ENCODE peak calls at places on chromosomes 2 and 18, in ten cellular contexts. J, L, Y, T, D, U, R, H, V and X are unnamed samples.

GRCh38 chr2:236572482-236572881 is 2.9 kb downstream of the ACKR3 start:
- DNase-seq in J (no peak), L (no peak), Y (no peak), T (no peak), D (no peak), U (peak; percentile 88), R (no peak), H (no peak), V (no peak), X (no peak)

GRCh38 chr2:237629188-237629534 is 1.8 kb downstream of the LRRFIP1 start:
- DNase-seq in J (no peak), L (no peak), Y (no peak), T (no peak), D (no peak), U (no peak), R (no peak), H (no peak), V (no peak), X (no peak)

GRCh38 chr2:122929347-122929746 is 1095.7 kb upstream of the CNTNAP5 start:
- DNase-seq in J (no peak), L (no peak), Y (no peak), T (no peak), D (no peak), U (no peak), R (no peak), H (no peak), V (no peak), X (no peak)

GRCh38 chr2:188441288-188441947 is 149.7 kb downstream of the GULP1 start:
- DNase-seq in J (no peak), L (no peak), Y (no peak), T (no peak), D (no peak), U (no peak), R (no peak), H (no peak), V (no peak), X (no peak)

GRCh38 chr18:77114564-77115391 is 17.8 kb downstream of the MBP start:
- DNase-seq in J (peak; percentile 93), L (peak; percentile 89), Y (peak; percentile 89), T (no peak), D (no peak), U (no peak), R (no peak), H (no peak), V (no peak), X (peak; percentile 71)

GRCh38 chr18:79566841-79567370 is 112.7 kb upstream of the CTDP1 start:
- DNase-seq in J (no peak), L (no peak), Y (peak; percentile 6), T (no peak), D (no peak), U (peak; percentile 66), R (no peak), H (no peak), V (no peak), X (no peak)

GRCh38 chr18:72634500-72634899 is 90.4 kb upstream of the CBLN2 start:
- DNase-seq in J (no peak), L (no peak), Y (no peak), T (no peak), D (no peak), U (no peak), R (no peak), H (no peak), V (no peak), X (no peak)

GRCh38 chr2:99984781-99985525 is 157.4 kb downstream of the AFF3 start:
- DNase-seq in J (no peak), L (peak; percentile 47), Y (no peak), T (no peak), D (no peak), U (peak; percentile 41), R (no peak), H (no peak), V (no peak), X (no peak)

GRCh38 chr2:58479557-58480120 is 238.5 kb upstream of the FANCL start:
- DNase-seq in J (no peak), L (no peak), Y (no peak), T (no peak), D (no peak), U (peak; percentile 5), R (no peak), H (no peak), V (no peak), X (no peak)

GRCh38 chr2:41933585-41934322 is 114.1 kb upstream of the PKDCC start:
- DNase-seq in J (peak; percentile 97), L (peak; percentile 16), Y (no peak), T (no peak), D (no peak), U (no peak), R (peak; percentile 95), H (no peak), V (peak; percentile 23), X (no peak)

GRCh38 chr2:85769236-85769986 is 15.6 kb downstream of the ATOH8 start:
- DNase-seq in J (no peak), L (no peak), Y (peak; percentile 36), T (no peak), D (no peak), U (peak; percentile 59), R (no peak), H (no peak), V (no peak), X (no peak)

GRCh38 chr18:65791753-65792152 is 40.9 kb downstream of the CDH7 start:
- DNase-seq in J (no peak), L (no peak), Y (no peak), T (no peak), D (no peak), U (no peak), R (no peak), H (no peak), V (no peak), X (no peak)

GRCh38 chr18:65786400-65786948 is 35.7 kb downstream of the CDH7 start:
- DNase-seq in J (no peak), L (no peak), Y (no peak), T (no peak), D (no peak), U (no peak), R (no peak), H (no peak), V (no peak), X (no peak)

GRCh38 chr18:65788373-65788772 is 37.6 kb downstream of the CDH7 start:
- DNase-seq in J (no peak), L (no peak), Y (no peak), T (no peak), D (no peak), U (peak; percentile 13), R (no peak), H (no peak), V (no peak), X (no peak)
- TF ChIP-seq CTCF in J (no peak), L (peak; percentile 24), Y (no peak), T (no peak), D (no peak), U (peak; percentile 26), R (no peak), H (peak; percentile 8), V (no peak), X (no peak)

GRCh38 chr18:64100136-64100922 is 48.6 kb downstream of the LINC00305 start:
- DNase-seq in J (no peak), L (no peak), Y (no peak), T (no peak), D (no peak), U (peak; percentile 9), R (no peak), H (no peak), V (peak; percentile 58), X (no peak)
- TF ChIP-seq CTCF in J (no peak), L (no peak), Y (no peak), T (no peak), D (no peak), U (no peak), R (no peak), H (no peak), V (no peak), X (no peak)

DNA sequence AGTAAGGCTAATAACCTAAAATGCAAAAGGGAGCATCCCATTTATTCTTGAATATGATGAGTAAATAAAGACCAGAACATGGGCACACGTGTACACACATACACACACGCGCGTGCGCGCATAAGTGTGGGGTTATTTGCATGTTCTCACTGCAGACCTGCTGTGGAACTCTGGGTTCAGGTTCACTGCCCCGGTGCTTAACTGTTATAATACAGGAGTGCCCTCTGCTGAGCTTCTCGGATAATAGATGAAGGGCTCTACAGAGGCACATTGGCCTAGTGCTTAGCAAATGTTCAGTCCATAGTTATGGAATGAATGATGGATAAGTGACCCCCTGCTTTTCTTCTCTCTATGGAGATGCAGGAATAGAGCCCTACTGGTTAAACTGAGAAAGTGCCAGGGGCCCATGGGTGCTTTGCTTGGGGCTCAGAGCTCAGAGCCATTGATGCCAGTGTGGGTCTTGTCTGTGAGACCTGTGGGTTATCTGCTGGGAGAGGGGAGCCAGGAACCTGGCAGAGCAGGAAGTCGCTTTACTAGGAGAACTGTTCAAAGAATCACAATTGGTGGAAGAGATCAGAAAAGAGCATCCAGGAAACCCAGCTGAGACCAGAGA is 3.6 kb upstream of the ARL4C start:
- DNase-seq in J (peak; percentile 76), L (no peak), Y (no peak), T (peak; percentile 62), D (no peak), U (peak; percentile 53), R (peak; percentile 57), H (peak; percentile 21), V (peak; percentile 88), X (peak; percentile 47)
- TF ChIP-seq CTCF in J (peak; percentile 67), L (peak; percentile 49), Y (no peak), T (peak; percentile 55), D (no peak), U (peak; percentile 57), R (peak; percentile 70), H (peak; percentile 56), V (peak; percentile 63), X (peak; percentile 71)

GRCh38 chr2:19784456-19784855 is 117.3 kb downstream of the TTC32 start:
- DNase-seq in J (no peak), L (no peak), Y (no peak), T (no peak), D (no peak), U (no peak), R (no peak), H (no peak), V (no peak), X (no peak)

GRCh38 chr2:19787134-19787533 is 114.6 kb downstream of the TTC32 start:
- DNase-seq in J (no peak), L (no peak), Y (no peak), T (no peak), D (no peak), U (no peak), R (peak; percentile 5), H (no peak), V (no peak), X (no peak)

GRCh38 chr2:19785432-19785831 is 116.4 kb downstream of the TTC32 start:
- DNase-seq in J (peak; percentile 76), L (no peak), Y (no peak), T (no peak), D (no peak), U (no peak), R (peak; percentile 91), H (no peak), V (no peak), X (no peak)

GRCh38 chr2:19786408-19787058 is 115.2 kb downstream of the TTC32 start:
- DNase-seq in J (peak; percentile 83), L (no peak), Y (no peak), T (no peak), D (no peak), U (no peak), R (peak; percentile 94), H (no peak), V (peak; percentile 24), X (no peak)

DNA sequence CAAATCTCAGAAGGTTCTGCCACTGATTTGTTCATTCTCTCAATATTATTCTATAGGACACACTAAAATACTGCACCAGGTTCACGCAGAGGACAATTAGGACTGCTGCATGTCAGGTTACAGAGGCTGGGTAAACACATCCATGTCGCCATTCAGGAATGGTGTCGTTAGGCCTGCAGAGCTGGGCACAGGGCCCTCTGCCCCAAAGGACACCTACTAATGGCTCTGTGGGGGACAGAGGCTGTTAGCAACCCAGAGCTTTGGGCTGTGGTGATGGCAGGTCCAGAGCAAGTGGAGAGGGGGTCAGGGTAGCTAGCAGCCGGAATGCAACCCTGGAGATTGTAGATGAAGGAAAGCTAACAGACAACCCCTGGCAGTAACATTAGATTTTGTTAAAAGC is 115.9 kb downstream of the TTC32 start:
- DNase-seq in J (no peak), L (no peak), Y (no peak), T (no peak), D (no peak), U (no peak), R (no peak), H (no peak), V (no peak), X (no peak)
- TF ChIP-seq CTCF in J (no peak), L (no peak), Y (no peak), T (no peak), D (no peak), U (no peak), R (no peak), H (no peak), V (no peak), X (no peak)